ENCODE peak calls at places on chromosomes 13 and 19, in six cellular contexts. One of them, this sample, is unnamed.

GRCh38 chr19:35846038-35846668 is 6.2 kb downstream of the NPHS1 start:
- DNase-seq in Caco-2: no peak
- DNase-seq in CD4-positive, alpha-beta memory T cell: no peak
- DNase-seq in keratinocyte: no peak
- DNase-seq in right lobe of liver: no peak
- DNase-seq in transverse colon: no peak
- DNase-seq in this sample: no peak

GRCh38 chr13:111253334-111253872 is 67.0 kb upstream of the TEX29 start:
- DNase-seq in Caco-2: no peak
- DNase-seq in CD4-positive, alpha-beta memory T cell: no peak
- DNase-seq in keratinocyte: no peak
- DNase-seq in right lobe of liver: no peak
- DNase-seq in transverse colon: no peak
- DNase-seq in this sample: no peak

GRCh38 chr13:32079586-32079985 is 48.0 kb downstream of the FRY start:
- DNase-seq in Caco-2: no peak
- DNase-seq in CD4-positive, alpha-beta memory T cell: no peak
- DNase-seq in keratinocyte: no peak
- DNase-seq in right lobe of liver: no peak
- DNase-seq in transverse colon: no peak
- DNase-seq in this sample: no peak

GRCh38 chr19:17795495-17795856 is 538 bp downstream of the B3GNT3 start:
- DNase-seq in Caco-2: no peak
- DNase-seq in CD4-positive, alpha-beta memory T cell: no peak
- DNase-seq in keratinocyte: no peak
- DNase-seq in right lobe of liver: no peak
- DNase-seq in transverse colon: no peak
- DNase-seq in this sample: no peak

GRCh38 chr13:101398191-101398590 is 18.1 kb downstream of the NALCN start:
- DNase-seq in Caco-2: no peak
- DNase-seq in CD4-positive, alpha-beta memory T cell: no peak
- DNase-seq in keratinocyte: no peak
- DNase-seq in right lobe of liver: no peak
- DNase-seq in transverse colon: no peak
- DNase-seq in this sample: no peak

GRCh38 chr19:58357798-58358145 is 4.5 kb upstream of the A1BG start:
- DNase-seq in Caco-2: no peak
- DNase-seq in CD4-positive, alpha-beta memory T cell: no peak
- DNase-seq in keratinocyte: no peak
- DNase-seq in right lobe of liver: peak; percentile 18
- DNase-seq in transverse colon: no peak
- DNase-seq in this sample: no peak

GRCh38 chr19:41886761-41887710 is 4.1 kb downstream of the ARHGEF1 start:
- DNase-seq in Caco-2: no peak
- DNase-seq in CD4-positive, alpha-beta memory T cell: peak; percentile 88
- DNase-seq in keratinocyte: no peak
- DNase-seq in right lobe of liver: no peak
- DNase-seq in transverse colon: peak; percentile 51
- DNase-seq in this sample: no peak

GRCh38 chr13:49844191-49844590 is 51.7 kb upstream of the KPNA3 start:
- DNase-seq in Caco-2: no peak
- DNase-seq in CD4-positive, alpha-beta memory T cell: no peak
- DNase-seq in keratinocyte: no peak
- DNase-seq in right lobe of liver: no peak
- DNase-seq in transverse colon: no peak
- DNase-seq in this sample: no peak

GRCh38 chr19:29966594-29967249 is 24.7 kb downstream of the URI1 start:
- DNase-seq in Caco-2: no peak
- DNase-seq in CD4-positive, alpha-beta memory T cell: no peak
- DNase-seq in keratinocyte: no peak
- DNase-seq in right lobe of liver: no peak
- DNase-seq in transverse colon: no peak
- DNase-seq in this sample: no peak

GRCh38 chr13:44238011-44238421 is 135.6 kb upstream of the SERP2 start:
- DNase-seq in Caco-2: no peak
- DNase-seq in CD4-positive, alpha-beta memory T cell: no peak
- DNase-seq in keratinocyte: peak; percentile 25
- DNase-seq in right lobe of liver: no peak
- DNase-seq in transverse colon: no peak
- DNase-seq in this sample: no peak

GRCh38 chr13:29707876-29708543 is 112.5 kb upstream of the SLC7A1 start:
- DNase-seq in Caco-2: peak; percentile 69
- DNase-seq in CD4-positive, alpha-beta memory T cell: no peak
- DNase-seq in keratinocyte: no peak
- DNase-seq in right lobe of liver: peak; percentile 42
- DNase-seq in transverse colon: peak; percentile 48
- DNase-seq in this sample: peak; percentile 34

GRCh38 chr19:17385878-17386611 is 8.0 kb downstream of the CCDC194 start:
- DNase-seq in Caco-2: peak; percentile 52
- DNase-seq in CD4-positive, alpha-beta memory T cell: peak; percentile 51
- DNase-seq in keratinocyte: no peak
- DNase-seq in right lobe of liver: peak; percentile 67
- DNase-seq in transverse colon: peak; percentile 68
- DNase-seq in this sample: peak; percentile 45

GRCh38 chr13:77434289-77434688 is 101.2 kb upstream of the SCEL start:
- DNase-seq in Caco-2: no peak
- DNase-seq in CD4-positive, alpha-beta memory T cell: no peak
- DNase-seq in keratinocyte: no peak
- DNase-seq in right lobe of liver: no peak
- DNase-seq in transverse colon: no peak
- DNase-seq in this sample: no peak

GRCh38 chr13:99600318-99600717 is 99.0 kb downstream of the TM9SF2 start:
- DNase-seq in Caco-2: no peak
- DNase-seq in CD4-positive, alpha-beta memory T cell: no peak
- DNase-seq in keratinocyte: no peak
- DNase-seq in right lobe of liver: no peak
- DNase-seq in transverse colon: no peak
- DNase-seq in this sample: peak; percentile 25

GRCh38 chr19:610801-611505 is 21.3 kb downstream of the HCN2 start:
- DNase-seq in Caco-2: no peak
- DNase-seq in CD4-positive, alpha-beta memory T cell: peak; percentile 83
- DNase-seq in keratinocyte: no peak
- DNase-seq in right lobe of liver: no peak
- DNase-seq in transverse colon: peak; percentile 54
- DNase-seq in this sample: no peak

GRCh38 chr19:17236414-17236716 is 9.4 kb downstream of the NR2F6 start:
- DNase-seq in Caco-2: no peak
- DNase-seq in CD4-positive, alpha-beta memory T cell: no peak
- DNase-seq in keratinocyte: no peak
- DNase-seq in right lobe of liver: no peak
- DNase-seq in transverse colon: peak; percentile 55
- DNase-seq in this sample: no peak

GRCh38 chr13:48593551-48593950 is 60.2 kb upstream of the CYSLTR2 start:
- DNase-seq in Caco-2: no peak
- DNase-seq in CD4-positive, alpha-beta memory T cell: no peak
- DNase-seq in keratinocyte: no peak
- DNase-seq in right lobe of liver: no peak
- DNase-seq in transverse colon: no peak
- DNase-seq in this sample: no peak

GRCh38 chr13:32164622-32165268 is 133.2 kb downstream of the FRY start:
- DNase-seq in Caco-2: peak; percentile 76
- DNase-seq in CD4-positive, alpha-beta memory T cell: peak; percentile 30
- DNase-seq in keratinocyte: no peak
- DNase-seq in right lobe of liver: no peak
- DNase-seq in transverse colon: no peak
- DNase-seq in this sample: peak; percentile 76

DNA sequence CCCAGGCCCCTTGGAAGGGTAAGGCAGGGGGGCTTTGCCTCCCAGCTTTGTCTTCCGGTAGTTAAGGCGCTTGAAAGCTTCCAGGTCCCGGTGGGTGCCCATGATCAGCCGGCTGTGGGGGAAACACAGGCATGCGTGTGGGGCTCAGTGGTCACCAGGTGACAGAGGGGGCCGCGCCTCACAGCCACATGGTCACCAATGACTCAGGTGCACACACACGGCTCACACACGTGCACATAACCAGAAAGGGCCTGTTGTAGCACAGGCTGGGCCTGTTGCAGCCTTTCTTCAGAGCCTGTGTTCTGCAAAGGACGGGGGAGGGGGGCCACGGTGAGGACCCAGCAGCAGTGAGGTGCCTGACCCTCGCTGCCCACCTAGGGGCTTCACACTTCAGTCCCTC is 5.9 kb downstream of the NANOS3 start:
- DNase-seq in Caco-2: no peak
- DNase-seq in CD4-positive, alpha-beta memory T cell: no peak
- DNase-seq in keratinocyte: no peak
- DNase-seq in right lobe of liver: no peak
- DNase-seq in transverse colon: no peak
- DNase-seq in this sample: no peak
- H3K4me1 ChIP-seq in Caco-2: peaks cover 13% of the 10 kb centered on the region
- H3K4me1 ChIP-seq in CD4-positive, alpha-beta memory T cell: peaks cover 44% of the 10 kb centered on the region
- H3K4me1 ChIP-seq in keratinocyte: peaks cover 21% of the 10 kb centered on the region
- H3K4me1 ChIP-seq in right lobe of liver: no peaks in the 10 kb centered on the region
- H3K4me1 ChIP-seq in transverse colon: peaks cover 64% of the 10 kb centered on the region
- H3K4me1 ChIP-seq in this sample: peaks cover 9% of the 10 kb centered on the region

DNA sequence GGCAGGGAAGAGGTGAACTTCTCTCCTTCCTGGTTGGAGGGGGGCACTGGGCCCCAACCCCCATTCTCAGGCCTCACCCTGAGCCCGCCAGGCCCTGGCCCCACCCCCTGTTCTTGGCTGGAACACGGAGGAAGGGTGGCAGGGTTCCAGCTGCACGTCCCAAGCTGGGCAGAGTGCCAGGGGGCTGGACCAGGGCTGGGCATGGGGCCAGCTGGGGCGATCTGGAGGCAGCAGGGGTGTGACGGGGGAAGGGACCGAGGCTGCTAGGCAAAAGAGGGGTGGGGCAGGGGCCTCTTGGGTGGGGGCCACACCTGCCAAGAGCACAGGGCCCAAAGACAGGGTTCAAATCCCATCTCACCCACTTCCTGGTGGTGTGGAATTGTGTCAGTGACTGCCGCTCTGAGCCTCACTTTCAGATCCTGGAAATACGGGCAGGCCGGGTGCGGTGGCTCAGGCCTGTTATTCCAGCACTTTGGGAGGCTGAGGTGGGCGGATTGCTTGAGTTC is 2.2 kb downstream of the HIF3A start:
- DNase-seq in Caco-2: no peak
- DNase-seq in CD4-positive, alpha-beta memory T cell: no peak
- DNase-seq in keratinocyte: peak; percentile 25
- DNase-seq in right lobe of liver: peak; percentile 94
- DNase-seq in transverse colon: peak; percentile 98
- DNase-seq in this sample: peak; percentile 87
- H3K4me1 ChIP-seq in Caco-2: peaks cover 26% of the 10 kb centered on the region
- H3K4me1 ChIP-seq in CD4-positive, alpha-beta memory T cell: no peaks in the 10 kb centered on the region
- H3K4me1 ChIP-seq in keratinocyte: peaks cover 8% of the 10 kb centered on the region
- H3K4me1 ChIP-seq in right lobe of liver: no peaks in the 10 kb centered on the region
- H3K4me1 ChIP-seq in transverse colon: peaks cover 75% of the 10 kb centered on the region
- H3K4me1 ChIP-seq in this sample: peaks cover 9% of the 10 kb centered on the region

GRCh38 chr19:11087870-11088507 is 1.3 kb upstream of the LDLR start:
- DNase-seq in Caco-2: no peak
- DNase-seq in CD4-positive, alpha-beta memory T cell: no peak
- DNase-seq in keratinocyte: no peak
- DNase-seq in right lobe of liver: no peak
- DNase-seq in transverse colon: no peak
- DNase-seq in this sample: no peak

GRCh38 chr19:11091343-11092153 is 2.3 kb downstream of the LDLR start:
- DNase-seq in Caco-2: peak; percentile 80
- DNase-seq in CD4-positive, alpha-beta memory T cell: peak; percentile 91
- DNase-seq in keratinocyte: no peak
- DNase-seq in right lobe of liver: peak; percentile 44
- DNase-seq in transverse colon: peak; percentile 79
- DNase-seq in this sample: peak; percentile 44

GRCh38 chr19:11090264-11091032 is 1.2 kb downstream of the LDLR start:
- DNase-seq in Caco-2: peak; percentile 99
- DNase-seq in CD4-positive, alpha-beta memory T cell: peak; percentile 98
- DNase-seq in keratinocyte: no peak
- DNase-seq in right lobe of liver: peak; percentile 99
- DNase-seq in transverse colon: peak; percentile 99
- DNase-seq in this sample: peak; percentile 94

GRCh38 chr19:11088508-11089253 is 582 bp upstream of the LDLR start:
- DNase-seq in Caco-2: no peak
- DNase-seq in CD4-positive, alpha-beta memory T cell: no peak
- DNase-seq in keratinocyte: no peak
- DNase-seq in right lobe of liver: no peak
- DNase-seq in transverse colon: no peak
- DNase-seq in this sample: no peak

DNA sequence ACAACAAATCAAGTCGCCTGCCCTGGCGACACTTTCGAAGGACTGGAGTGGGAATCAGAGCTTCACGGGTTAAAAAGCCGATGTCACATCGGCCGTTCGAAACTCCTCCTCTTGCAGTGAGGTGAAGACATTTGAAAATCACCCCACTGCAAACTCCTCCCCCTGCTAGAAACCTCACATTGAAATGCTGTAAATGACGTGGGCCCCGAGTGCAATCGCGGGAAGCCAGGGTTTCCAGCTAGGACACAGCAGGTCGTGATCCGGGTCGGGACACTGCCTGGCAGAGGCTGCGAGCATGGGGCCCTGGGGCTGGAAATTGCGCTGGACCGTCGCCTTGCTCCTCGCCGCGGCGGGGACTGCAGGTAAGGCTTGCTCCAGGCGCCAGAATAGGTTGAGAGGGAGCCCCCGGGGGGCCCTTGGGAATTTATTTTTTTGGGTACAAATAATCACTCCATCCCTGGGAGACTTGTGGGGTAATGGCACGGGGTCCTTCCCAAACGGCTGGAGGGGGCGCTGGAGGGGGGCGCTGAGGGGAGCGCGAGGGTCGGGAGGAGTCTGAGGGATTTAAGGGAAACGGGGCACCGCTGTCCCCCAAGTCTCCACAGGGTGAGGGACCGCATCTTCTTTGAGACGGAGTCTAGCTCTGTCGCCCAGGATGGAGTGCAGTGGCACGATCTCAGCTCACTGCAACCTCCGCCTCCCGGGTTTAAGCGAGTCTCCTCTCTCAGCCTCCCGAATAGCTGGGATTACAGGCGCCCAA is at the start of gene LDLR:
- DNase-seq in Caco-2: peak; percentile 95
- DNase-seq in CD4-positive, alpha-beta memory T cell: peak; percentile 89
- DNase-seq in keratinocyte: no peak
- DNase-seq in right lobe of liver: peak; percentile 91
- DNase-seq in transverse colon: peak; percentile 87
- DNase-seq in this sample: peak; percentile 96
- H3K4me1 ChIP-seq in Caco-2: peaks cover 34% of the 10 kb centered on the region
- H3K4me1 ChIP-seq in CD4-positive, alpha-beta memory T cell: peaks cover 59% of the 10 kb centered on the region
- H3K4me1 ChIP-seq in keratinocyte: peaks cover 49% of the 10 kb centered on the region
- H3K4me1 ChIP-seq in right lobe of liver: no peaks in the 10 kb centered on the region
- H3K4me1 ChIP-seq in transverse colon: peaks cover 67% of the 10 kb centered on the region
- H3K4me1 ChIP-seq in this sample: peaks cover 20% of the 10 kb centered on the region

DNA sequence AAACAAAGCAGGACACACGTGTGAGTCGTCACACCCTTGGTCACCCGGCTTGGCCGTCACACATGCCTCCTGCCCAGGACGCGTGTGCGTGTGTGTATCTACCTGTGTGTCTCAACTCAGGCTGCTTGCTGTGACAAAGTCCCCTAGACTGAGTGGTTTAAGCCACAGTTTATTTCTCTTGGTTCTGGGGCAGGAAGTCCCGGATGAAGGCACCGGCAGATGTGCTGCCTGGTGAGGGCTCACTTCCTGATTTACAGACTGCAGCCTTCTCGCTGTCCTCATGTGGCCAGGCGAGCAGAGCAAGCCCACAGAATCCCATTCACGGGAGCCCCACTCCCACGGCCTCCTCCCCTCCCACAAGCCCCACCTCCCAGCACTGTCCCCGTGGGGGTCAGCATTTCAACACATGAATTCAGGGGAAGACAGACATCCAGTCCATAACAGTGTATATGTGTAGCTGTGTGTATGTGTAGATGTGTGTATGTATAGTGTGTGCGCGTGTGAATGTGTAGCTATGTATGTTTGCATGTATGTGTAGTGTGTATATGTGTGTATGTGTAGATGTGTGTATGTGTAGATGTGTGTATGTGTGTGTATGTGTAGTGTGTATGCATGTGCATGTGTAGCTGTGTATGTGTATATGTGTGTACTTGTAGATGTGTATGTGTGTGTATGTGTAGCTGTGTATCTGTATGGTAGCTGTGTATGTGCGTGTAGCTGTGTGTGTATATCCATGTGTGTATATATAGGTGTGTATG is 51.5 kb downstream of the MCF2L start:
- DNase-seq in Caco-2: no peak
- DNase-seq in CD4-positive, alpha-beta memory T cell: no peak
- DNase-seq in keratinocyte: no peak
- DNase-seq in right lobe of liver: no peak
- DNase-seq in transverse colon: no peak
- DNase-seq in this sample: no peak
- H3K4me1 ChIP-seq in Caco-2: peaks cover 17% of the 10 kb centered on the region
- H3K4me1 ChIP-seq in CD4-positive, alpha-beta memory T cell: no peaks in the 10 kb centered on the region
- H3K4me1 ChIP-seq in keratinocyte: peaks cover 20% of the 10 kb centered on the region
- H3K4me1 ChIP-seq in right lobe of liver: no peaks in the 10 kb centered on the region
- H3K4me1 ChIP-seq in transverse colon: no peaks in the 10 kb centered on the region
- H3K4me1 ChIP-seq in this sample: peaks cover 12% of the 10 kb centered on the region